ENCODE peak calls at places on chromosome 21, in seven cellular contexts. One of them, this sample, is unnamed.

GRCh38 chr21:27759091-27759659 is 792.3 kb upstream of the ADAMTS5 start:
- DNase-seq in PC-3: peak; percentile 39
- DNase-seq in CD4-positive, alpha-beta memory T cell: no peak
- DNase-seq in IMR-90: no peak
- DNase-seq in GM06990: no peak
- DNase-seq in fibroblast of pulmonary artery: no peak
- DNase-seq in ovary: no peak
- DNase-seq in this sample: no peak

GRCh38 chr21:18913914-18914313 is 510.3 kb upstream of the TMPRSS15 start:
- DNase-seq in PC-3: no peak
- DNase-seq in CD4-positive, alpha-beta memory T cell: no peak
- DNase-seq in IMR-90: no peak
- DNase-seq in GM06990: no peak
- DNase-seq in fibroblast of pulmonary artery: no peak
- DNase-seq in ovary: no peak
- DNase-seq in this sample: no peak

GRCh38 chr21:28220670-28221069 is 772.0 kb downstream of the LTN1 start:
- DNase-seq in PC-3: no peak
- DNase-seq in CD4-positive, alpha-beta memory T cell: no peak
- DNase-seq in IMR-90: peak; percentile 39
- DNase-seq in GM06990: no peak
- DNase-seq in fibroblast of pulmonary artery: peak; percentile 71
- DNase-seq in ovary: no peak
- DNase-seq in this sample: no peak

GRCh38 chr21:15826147-15826780 is 96.5 kb downstream of the USP25 start:
- DNase-seq in PC-3: peak; percentile 84
- DNase-seq in CD4-positive, alpha-beta memory T cell: peak; percentile 28
- DNase-seq in IMR-90: peak; percentile 54
- DNase-seq in GM06990: no peak
- DNase-seq in fibroblast of pulmonary artery: peak; percentile 74
- DNase-seq in ovary: no peak
- DNase-seq in this sample: peak; percentile 3

GRCh38 chr21:26845066-26845749 is at the start of gene ADAMTS1:
- DNase-seq in PC-3: peak; percentile 76
- DNase-seq in CD4-positive, alpha-beta memory T cell: no peak
- DNase-seq in IMR-90: peak; percentile 92
- DNase-seq in GM06990: no peak
- DNase-seq in fibroblast of pulmonary artery: peak; percentile 91
- DNase-seq in ovary: peak; percentile 97
- DNase-seq in this sample: no peak

GRCh38 chr21:43864313-43864805 is 664 bp upstream of the AGPAT3 start:
- DNase-seq in PC-3: peak; percentile 74
- DNase-seq in CD4-positive, alpha-beta memory T cell: peak; percentile 29
- DNase-seq in IMR-90: peak; percentile 16
- DNase-seq in GM06990: peak; percentile 72
- DNase-seq in fibroblast of pulmonary artery: no peak
- DNase-seq in ovary: peak; percentile 33
- DNase-seq in this sample: no peak

GRCh38 chr21:43362306-43362927 is 64.5 kb downstream of the SIK1 start:
- DNase-seq in PC-3: no peak
- DNase-seq in CD4-positive, alpha-beta memory T cell: peak; percentile 84
- DNase-seq in IMR-90: peak; percentile 86
- DNase-seq in GM06990: peak; percentile 87
- DNase-seq in fibroblast of pulmonary artery: peak; percentile 69
- DNase-seq in ovary: peak; percentile 74
- DNase-seq in this sample: no peak

GRCh38 chr21:29072873-29073221 is 601 bp downstream of the CCT8 start:
- DNase-seq in PC-3: peak; percentile 14
- DNase-seq in CD4-positive, alpha-beta memory T cell: no peak
- DNase-seq in IMR-90: peak; percentile 38
- DNase-seq in GM06990: no peak
- DNase-seq in fibroblast of pulmonary artery: peak; percentile 49
- DNase-seq in ovary: no peak
- DNase-seq in this sample: no peak

GRCh38 chr21:15301014-15301413 is 236.2 kb upstream of the NRIP1 start:
- DNase-seq in PC-3: no peak
- DNase-seq in CD4-positive, alpha-beta memory T cell: no peak
- DNase-seq in IMR-90: no peak
- DNase-seq in GM06990: no peak
- DNase-seq in fibroblast of pulmonary artery: no peak
- DNase-seq in ovary: no peak
- DNase-seq in this sample: no peak

GRCh38 chr21:25186278-25186677 is 421.0 kb downstream of the MRPL39 start:
- DNase-seq in PC-3: no peak
- DNase-seq in CD4-positive, alpha-beta memory T cell: no peak
- DNase-seq in IMR-90: no peak
- DNase-seq in GM06990: peak; percentile 63
- DNase-seq in fibroblast of pulmonary artery: no peak
- DNase-seq in ovary: no peak
- DNase-seq in this sample: peak; percentile 10

GRCh38 chr21:43675871-43676270 is 16.5 kb downstream of the RRP1B start:
- DNase-seq in PC-3: no peak
- DNase-seq in CD4-positive, alpha-beta memory T cell: no peak
- DNase-seq in IMR-90: no peak
- DNase-seq in GM06990: no peak
- DNase-seq in fibroblast of pulmonary artery: no peak
- DNase-seq in ovary: no peak
- DNase-seq in this sample: no peak

GRCh38 chr21:14591882-14592281 is 45.8 kb upstream of the SAMSN1 start:
- DNase-seq in PC-3: peak; percentile 26
- DNase-seq in CD4-positive, alpha-beta memory T cell: peak; percentile 16
- DNase-seq in IMR-90: no peak
- DNase-seq in GM06990: no peak
- DNase-seq in fibroblast of pulmonary artery: peak; percentile 85
- DNase-seq in ovary: no peak
- DNase-seq in this sample: no peak

GRCh38 chr21:24716306-24716918 is 890.9 kb downstream of the MRPL39 start:
- DNase-seq in PC-3: no peak
- DNase-seq in CD4-positive, alpha-beta memory T cell: no peak
- DNase-seq in IMR-90: no peak
- DNase-seq in GM06990: no peak
- DNase-seq in fibroblast of pulmonary artery: no peak
- DNase-seq in ovary: no peak
- DNase-seq in this sample: no peak

GRCh38 chr21:18951291-18952038 is 547.9 kb upstream of the TMPRSS15 start:
- DNase-seq in PC-3: peak; percentile 78
- DNase-seq in CD4-positive, alpha-beta memory T cell: no peak
- DNase-seq in IMR-90: no peak
- DNase-seq in GM06990: no peak
- DNase-seq in fibroblast of pulmonary artery: peak; percentile 0
- DNase-seq in ovary: no peak
- DNase-seq in this sample: no peak

GRCh38 chr21:29053656-29054055 is 19.8 kb downstream of the CCT8 start:
- DNase-seq in PC-3: no peak
- DNase-seq in CD4-positive, alpha-beta memory T cell: no peak
- DNase-seq in IMR-90: peak; percentile 49
- DNase-seq in GM06990: no peak
- DNase-seq in fibroblast of pulmonary artery: no peak
- DNase-seq in ovary: no peak
- DNase-seq in this sample: no peak

GRCh38 chr21:16086121-16086520 is 356.3 kb downstream of the USP25 start:
- DNase-seq in PC-3: peak; percentile 49
- DNase-seq in CD4-positive, alpha-beta memory T cell: no peak
- DNase-seq in IMR-90: no peak
- DNase-seq in GM06990: no peak
- DNase-seq in fibroblast of pulmonary artery: no peak
- DNase-seq in ovary: no peak
- DNase-seq in this sample: no peak

GRCh38 chr21:14900058-14900457 is 164.7 kb downstream of the NRIP1 start:
- DNase-seq in PC-3: peak; percentile 70
- DNase-seq in CD4-positive, alpha-beta memory T cell: no peak
- DNase-seq in IMR-90: peak; percentile 80
- DNase-seq in GM06990: no peak
- DNase-seq in fibroblast of pulmonary artery: peak; percentile 24
- DNase-seq in ovary: no peak
- DNase-seq in this sample: no peak

GRCh38 chr21:15682977-15683376 is 46.8 kb upstream of the USP25 start:
- DNase-seq in PC-3: peak; percentile 66
- DNase-seq in CD4-positive, alpha-beta memory T cell: no peak
- DNase-seq in IMR-90: peak; percentile 57
- DNase-seq in GM06990: no peak
- DNase-seq in fibroblast of pulmonary artery: peak; percentile 79
- DNase-seq in ovary: no peak
- DNase-seq in this sample: no peak

GRCh38 chr21:34129971-34130597 is 56.7 kb downstream of the MRPS6 start:
- DNase-seq in PC-3: no peak
- DNase-seq in CD4-positive, alpha-beta memory T cell: no peak
- DNase-seq in IMR-90: peak; percentile 48
- DNase-seq in GM06990: no peak
- DNase-seq in fibroblast of pulmonary artery: peak; percentile 27
- DNase-seq in ovary: no peak
- DNase-seq in this sample: no peak

GRCh38 chr21:15408089-15408488 is 321.7 kb upstream of the USP25 start:
- DNase-seq in PC-3: no peak
- DNase-seq in CD4-positive, alpha-beta memory T cell: no peak
- DNase-seq in IMR-90: no peak
- DNase-seq in GM06990: peak; percentile 24
- DNase-seq in fibroblast of pulmonary artery: no peak
- DNase-seq in ovary: no peak
- DNase-seq in this sample: peak; percentile 12

GRCh38 chr21:31875424-31876097 is 2.7 kb downstream of the HUNK start:
- DNase-seq in PC-3: no peak
- DNase-seq in CD4-positive, alpha-beta memory T cell: no peak
- DNase-seq in IMR-90: peak; percentile 52
- DNase-seq in GM06990: no peak
- DNase-seq in fibroblast of pulmonary artery: no peak
- DNase-seq in ovary: no peak
- DNase-seq in this sample: no peak
- H3K4me3 ChIP-seq in PC-3: no peak overlapping the region
- H3K4me3 ChIP-seq in CD4-positive, alpha-beta memory T cell: no peak overlapping the region
- H3K4me3 ChIP-seq in IMR-90: peak overlapping the region; percentile 4
- H3K4me3 ChIP-seq in GM06990: no peak overlapping the region
- H3K4me3 ChIP-seq in fibroblast of pulmonary artery: no peak overlapping the region
- H3K4me3 ChIP-seq in ovary: no peak overlapping the region
- H3K4me3 ChIP-seq in this sample: no peak overlapping the region

GRCh38 chr21:44930543-44930981 is 9.3 kb upstream of the SLX9 start:
- DNase-seq in PC-3: peak; percentile 72
- DNase-seq in CD4-positive, alpha-beta memory T cell: peak; percentile 63
- DNase-seq in IMR-90: no peak
- DNase-seq in GM06990: peak; percentile 57
- DNase-seq in fibroblast of pulmonary artery: no peak
- DNase-seq in ovary: no peak
- DNase-seq in this sample: no peak
- H3K4me3 ChIP-seq in PC-3: peak overlapping the region; percentile 77
- H3K4me3 ChIP-seq in CD4-positive, alpha-beta memory T cell: peak overlapping the region; percentile 57
- H3K4me3 ChIP-seq in IMR-90: no peak overlapping the region
- H3K4me3 ChIP-seq in GM06990: peak overlapping the region; percentile 73
- H3K4me3 ChIP-seq in fibroblast of pulmonary artery: no peak overlapping the region
- H3K4me3 ChIP-seq in ovary: no peak overlapping the region
- H3K4me3 ChIP-seq in this sample: no peak overlapping the region

DNA sequence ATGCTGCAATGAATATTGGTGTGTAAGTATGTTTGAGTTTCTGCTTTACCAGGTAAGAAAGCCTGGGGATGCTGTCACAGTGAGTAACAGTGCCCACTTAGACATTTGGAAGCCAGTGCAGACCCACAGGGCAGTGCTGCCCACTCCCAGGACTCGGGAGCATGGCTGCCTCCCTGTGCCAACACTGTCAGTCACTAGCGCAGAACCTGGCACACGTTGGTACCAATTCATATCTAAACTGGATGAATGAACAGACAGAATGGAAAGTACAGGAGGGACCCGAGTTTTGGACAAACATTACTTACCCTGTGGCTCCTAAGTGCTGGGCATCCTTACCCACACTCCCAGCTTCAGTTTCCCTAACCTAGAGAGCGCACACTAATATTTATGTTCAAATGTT is 1.6 kb upstream of the EVA1C start:
- DNase-seq in PC-3: no peak
- DNase-seq in CD4-positive, alpha-beta memory T cell: no peak
- DNase-seq in IMR-90: no peak
- DNase-seq in GM06990: no peak
- DNase-seq in fibroblast of pulmonary artery: no peak
- DNase-seq in ovary: no peak
- DNase-seq in this sample: no peak
- H3K4me3 ChIP-seq in PC-3: peak overlapping the region; percentile 90
- H3K4me3 ChIP-seq in CD4-positive, alpha-beta memory T cell: peak overlapping the region; percentile 83
- H3K4me3 ChIP-seq in IMR-90: no peak overlapping the region
- H3K4me3 ChIP-seq in GM06990: no peak overlapping the region
- H3K4me3 ChIP-seq in fibroblast of pulmonary artery: peak overlapping the region; percentile 0
- H3K4me3 ChIP-seq in ovary: peak overlapping the region; percentile 59
- H3K4me3 ChIP-seq in this sample: no peak overlapping the region

GRCh38 chr21:38659936-38660332 is 145.8 kb upstream of the ETS2 start:
- DNase-seq in PC-3: no peak
- DNase-seq in CD4-positive, alpha-beta memory T cell: no peak
- DNase-seq in IMR-90: no peak
- DNase-seq in GM06990: no peak
- DNase-seq in fibroblast of pulmonary artery: no peak
- DNase-seq in ovary: no peak
- DNase-seq in this sample: no peak

GRCh38 chr21:38663282-38663681 is 142.4 kb upstream of the ETS2 start:
- DNase-seq in PC-3: no peak
- DNase-seq in CD4-positive, alpha-beta memory T cell: no peak
- DNase-seq in IMR-90: no peak
- DNase-seq in GM06990: no peak
- DNase-seq in fibroblast of pulmonary artery: no peak
- DNase-seq in ovary: no peak
- DNase-seq in this sample: no peak

GRCh38 chr21:38662224-38662568 is 143.5 kb upstream of the ETS2 start:
- DNase-seq in PC-3: no peak
- DNase-seq in CD4-positive, alpha-beta memory T cell: no peak
- DNase-seq in IMR-90: no peak
- DNase-seq in GM06990: no peak
- DNase-seq in fibroblast of pulmonary artery: no peak
- DNase-seq in ovary: no peak
- DNase-seq in this sample: no peak

GRCh38 chr21:38661296-38662223 is 144.2 kb upstream of the ETS2 start:
- DNase-seq in PC-3: no peak
- DNase-seq in CD4-positive, alpha-beta memory T cell: no peak
- DNase-seq in IMR-90: peak; percentile 62
- DNase-seq in GM06990: peak; percentile 6
- DNase-seq in fibroblast of pulmonary artery: peak; percentile 39
- DNase-seq in ovary: peak; percentile 15
- DNase-seq in this sample: no peak

DNA sequence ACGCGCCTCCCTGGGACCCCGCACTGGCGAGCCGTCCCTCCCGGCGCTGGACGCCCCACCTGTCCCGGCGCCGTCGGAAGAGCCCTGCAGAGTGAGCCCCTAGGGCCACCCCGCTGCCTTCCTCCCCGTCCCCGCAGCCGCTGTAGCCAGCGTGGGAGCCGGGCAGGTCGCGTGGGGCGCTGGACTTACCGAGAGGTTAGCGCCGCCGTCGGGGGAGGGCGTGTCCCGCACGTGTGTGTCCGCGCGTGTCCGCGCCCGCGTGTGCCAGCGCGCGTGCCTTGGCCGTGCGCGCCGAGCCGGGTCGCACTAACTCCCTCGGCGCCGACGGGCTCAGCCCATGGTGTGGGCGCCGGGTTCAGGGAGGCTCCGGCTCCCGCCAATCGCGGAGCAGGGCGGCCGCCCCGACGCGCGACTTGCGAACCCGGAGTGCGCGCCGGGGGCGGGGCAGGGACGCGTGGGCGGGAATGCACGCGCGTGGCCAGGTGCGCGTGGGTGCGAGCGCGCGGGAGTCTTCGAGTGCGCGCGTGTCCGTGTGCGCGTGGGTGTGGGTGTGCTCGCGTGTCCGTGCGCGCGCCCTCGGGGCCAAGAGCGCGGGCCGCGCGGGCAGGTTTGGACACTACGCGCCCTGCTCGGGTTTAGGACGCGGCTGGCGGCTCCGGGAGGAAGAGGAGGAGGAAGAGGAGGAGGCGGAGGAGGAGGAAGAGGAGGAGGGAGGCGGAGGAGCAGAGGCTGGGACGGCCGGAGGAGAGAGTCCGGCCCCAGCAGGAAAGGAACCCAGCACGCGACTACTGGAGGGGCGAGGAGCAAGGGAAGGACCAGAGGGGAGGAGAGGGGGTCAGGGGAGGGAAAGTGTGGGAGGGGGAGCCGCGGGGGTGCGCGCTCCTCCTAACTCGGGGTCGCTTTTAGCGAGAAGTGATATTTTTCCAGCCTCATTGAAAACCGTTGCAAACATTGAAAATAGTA is 145.1 kb upstream of the ETS2 start:
- DNase-seq in PC-3: no peak
- DNase-seq in CD4-positive, alpha-beta memory T cell: no peak
- DNase-seq in IMR-90: no peak
- DNase-seq in GM06990: peak; percentile 14
- DNase-seq in fibroblast of pulmonary artery: no peak
- DNase-seq in ovary: peak; percentile 19
- DNase-seq in this sample: no peak
- H3K4me3 ChIP-seq in PC-3: no peak overlapping the region
- H3K4me3 ChIP-seq in CD4-positive, alpha-beta memory T cell: no peak overlapping the region
- H3K4me3 ChIP-seq in IMR-90: peak overlapping the region; percentile 26
- H3K4me3 ChIP-seq in GM06990: no peak overlapping the region
- H3K4me3 ChIP-seq in fibroblast of pulmonary artery: peak overlapping the region; percentile 44
- H3K4me3 ChIP-seq in ovary: peak overlapping the region; percentile 44
- H3K4me3 ChIP-seq in this sample: no peak overlapping the region

This sample was measured in GM12864.